ENCODE peak calls at places on chromosomes 6 and 20, in six cellular contexts. One of them, this sample, is unnamed.

GRCh38 chr6:18585032-18585573 is 198.0 kb downstream of the RNF144B start:
- DNase-seq in astrocyte: peak; percentile 87
- DNase-seq in gastrocnemius medialis: peak; percentile 35
- DNase-seq in heart right ventricle: no peak
- DNase-seq in thyroid gland: peak; percentile 84
- DNase-seq in heart left ventricle: no peak
- DNase-seq in this sample: peak; percentile 68

GRCh38 chr6:53634184-53634631 is 31.3 kb downstream of the KLHL31 start:
- DNase-seq in astrocyte: no peak
- DNase-seq in gastrocnemius medialis: no peak
- DNase-seq in heart right ventricle: no peak
- DNase-seq in thyroid gland: no peak
- DNase-seq in heart left ventricle: no peak
- DNase-seq in this sample: no peak

GRCh38 chr6:28982476-28983266 is 22.4 kb downstream of the ZNF311 start:
- DNase-seq in astrocyte: peak; percentile 53
- DNase-seq in gastrocnemius medialis: no peak
- DNase-seq in heart right ventricle: no peak
- DNase-seq in thyroid gland: peak; percentile 46
- DNase-seq in heart left ventricle: no peak
- DNase-seq in this sample: no peak

GRCh38 chr6:11493979-11494378 is 43.6 kb upstream of the TMEM170B start:
- DNase-seq in astrocyte: no peak
- DNase-seq in gastrocnemius medialis: no peak
- DNase-seq in heart right ventricle: no peak
- DNase-seq in thyroid gland: peak; percentile 6
- DNase-seq in heart left ventricle: no peak
- DNase-seq in this sample: no peak

GRCh38 chr6:140366991-140367390 is 992.5 kb upstream of the CITED2 start:
- DNase-seq in astrocyte: peak; percentile 92
- DNase-seq in gastrocnemius medialis: no peak
- DNase-seq in heart right ventricle: no peak
- DNase-seq in thyroid gland: no peak
- DNase-seq in heart left ventricle: no peak
- DNase-seq in this sample: no peak

GRCh38 chr6:52389626-52390360 is 27.8 kb downstream of the PAQR8 start:
- DNase-seq in astrocyte: peak; percentile 60
- DNase-seq in gastrocnemius medialis: no peak
- DNase-seq in heart right ventricle: peak; percentile 54
- DNase-seq in thyroid gland: peak; percentile 79
- DNase-seq in heart left ventricle: peak; percentile 75
- DNase-seq in this sample: peak; percentile 89

GRCh38 chr20:63736893-63737689 is 627 bp downstream of the LIME1 start:
- DNase-seq in astrocyte: no peak
- DNase-seq in gastrocnemius medialis: no peak
- DNase-seq in heart right ventricle: no peak
- DNase-seq in thyroid gland: no peak
- DNase-seq in heart left ventricle: no peak
- DNase-seq in this sample: peak; percentile 78

GRCh38 chr6:54810182-54810581 is 36.4 kb upstream of the FAM83B start:
- DNase-seq in astrocyte: no peak
- DNase-seq in gastrocnemius medialis: no peak
- DNase-seq in heart right ventricle: no peak
- DNase-seq in thyroid gland: no peak
- DNase-seq in heart left ventricle: no peak
- DNase-seq in this sample: no peak

GRCh38 chr6:39047434-39048327 is 900 bp upstream of the GLP1R start:
- DNase-seq in astrocyte: no peak
- DNase-seq in gastrocnemius medialis: no peak
- DNase-seq in heart right ventricle: no peak
- DNase-seq in thyroid gland: no peak
- DNase-seq in heart left ventricle: no peak
- DNase-seq in this sample: no peak

GRCh38 chr6:113635222-113635970 is 221.7 kb upstream of the MARCKS start:
- DNase-seq in astrocyte: no peak
- DNase-seq in gastrocnemius medialis: no peak
- DNase-seq in heart right ventricle: no peak
- DNase-seq in thyroid gland: no peak
- DNase-seq in heart left ventricle: no peak
- DNase-seq in this sample: no peak

GRCh38 chr6:37985355-37985754 is 165.8 kb downstream of the ZFAND3 start:
- DNase-seq in astrocyte: no peak
- DNase-seq in gastrocnemius medialis: no peak
- DNase-seq in heart right ventricle: no peak
- DNase-seq in thyroid gland: no peak
- DNase-seq in heart left ventricle: no peak
- DNase-seq in this sample: no peak

GRCh38 chr6:39357998-39358686 is 35.6 kb upstream of the KCNK16 start:
- DNase-seq in astrocyte: peak; percentile 39
- DNase-seq in gastrocnemius medialis: no peak
- DNase-seq in heart right ventricle: no peak
- DNase-seq in thyroid gland: peak; percentile 67
- DNase-seq in heart left ventricle: no peak
- DNase-seq in this sample: no peak

GRCh38 chr20:8519887-8520286 is 387.8 kb downstream of the PLCB1 start:
- DNase-seq in astrocyte: no peak
- DNase-seq in gastrocnemius medialis: no peak
- DNase-seq in heart right ventricle: no peak
- DNase-seq in thyroid gland: no peak
- DNase-seq in heart left ventricle: no peak
- DNase-seq in this sample: no peak

GRCh38 chr6:79777713-79778579 is 146.8 kb downstream of the SH3BGRL2 start:
- DNase-seq in astrocyte: peak; percentile 11
- DNase-seq in gastrocnemius medialis: peak; percentile 37
- DNase-seq in heart right ventricle: peak; percentile 83
- DNase-seq in thyroid gland: peak; percentile 74
- DNase-seq in heart left ventricle: peak; percentile 87
- DNase-seq in this sample: peak; percentile 91

GRCh38 chr6:38509713-38510112 is 130.0 kb downstream of the BTBD9 start:
- DNase-seq in astrocyte: peak; percentile 97
- DNase-seq in gastrocnemius medialis: no peak
- DNase-seq in heart right ventricle: no peak
- DNase-seq in thyroid gland: no peak
- DNase-seq in heart left ventricle: no peak
- DNase-seq in this sample: no peak

GRCh38 chr20:50915424-50915823 is 15.8 kb downstream of the ADNP start:
- DNase-seq in astrocyte: peak; percentile 36
- DNase-seq in gastrocnemius medialis: no peak
- DNase-seq in heart right ventricle: no peak
- DNase-seq in thyroid gland: no peak
- DNase-seq in heart left ventricle: no peak
- DNase-seq in this sample: no peak

DNA sequence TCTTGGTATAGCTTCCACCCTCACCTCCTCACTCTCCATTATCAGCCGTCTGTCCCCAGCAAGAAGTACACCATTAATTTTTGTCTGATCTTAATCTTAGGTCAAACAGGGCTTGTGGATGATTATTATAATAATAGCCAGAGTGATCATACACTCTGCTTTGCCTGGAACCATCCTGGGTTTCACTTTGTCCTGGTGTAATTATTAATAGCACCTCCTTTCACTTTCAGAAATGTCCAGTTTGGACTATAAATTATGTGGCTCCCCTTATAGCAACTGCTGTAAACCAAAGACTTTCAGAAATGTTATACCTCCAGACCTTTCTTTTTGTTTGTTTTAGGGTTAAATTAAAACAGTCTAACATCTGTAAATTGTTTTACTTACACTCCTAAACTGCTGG is 953 bp upstream of the TRIM31 start:
- DNase-seq in astrocyte: no peak
- DNase-seq in gastrocnemius medialis: no peak
- DNase-seq in heart right ventricle: no peak
- DNase-seq in thyroid gland: no peak
- DNase-seq in heart left ventricle: no peak
- DNase-seq in this sample: no peak
- H3K4me1 ChIP-seq in astrocyte: no peaks in the 10 kb centered on the region
- H3K4me1 ChIP-seq in gastrocnemius medialis: no peaks in the 10 kb centered on the region
- H3K4me1 ChIP-seq in heart right ventricle: no peaks in the 10 kb centered on the region
- H3K4me1 ChIP-seq in thyroid gland: no peaks in the 10 kb centered on the region
- H3K4me1 ChIP-seq in heart left ventricle: no peaks in the 10 kb centered on the region
- H3K4me1 ChIP-seq in this sample: no peaks in the 10 kb centered on the region

DNA sequence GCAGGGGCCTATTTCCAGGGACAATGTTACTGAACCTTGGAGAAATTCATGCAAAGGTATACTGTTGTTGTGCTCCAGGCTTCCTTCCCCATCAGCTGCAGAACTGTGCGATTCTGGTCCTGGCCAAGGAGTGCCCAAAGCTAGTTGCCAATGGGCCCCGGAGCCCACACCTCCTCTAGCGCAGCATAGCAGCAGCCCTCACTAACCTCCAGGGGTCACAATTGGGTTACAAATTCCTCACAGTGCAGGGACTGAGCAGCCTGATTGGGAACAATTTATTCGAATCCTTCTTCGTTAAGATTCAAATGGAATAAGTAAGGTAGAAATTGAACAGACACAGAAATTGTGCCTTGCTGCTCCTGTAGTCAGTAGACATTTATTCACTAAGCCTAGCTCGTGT is 284.9 kb downstream of the PRKN start:
- DNase-seq in astrocyte: no peak
- DNase-seq in gastrocnemius medialis: no peak
- DNase-seq in heart right ventricle: no peak
- DNase-seq in thyroid gland: peak; percentile 9
- DNase-seq in heart left ventricle: no peak
- DNase-seq in this sample: no peak
- TF ChIP-seq CTCF in astrocyte: peak; percentile 21
- TF ChIP-seq CTCF in gastrocnemius medialis: no peak
- TF ChIP-seq CTCF in heart right ventricle: peak; percentile 56
- TF ChIP-seq CTCF in thyroid gland: no peak
- TF ChIP-seq CTCF in heart left ventricle: peak; percentile 50
- TF ChIP-seq CTCF in this sample: peak; percentile 49

GRCh38 chr20:61756446-61756845 is 309.2 kb downstream of the TAF4 start:
- DNase-seq in astrocyte: no peak
- DNase-seq in gastrocnemius medialis: no peak
- DNase-seq in heart right ventricle: no peak
- DNase-seq in thyroid gland: no peak
- DNase-seq in heart left ventricle: no peak
- DNase-seq in this sample: peak; percentile 34
- H3K36me3 ChIP-seq in astrocyte: no peaks in the 10 kb centered on the region
- H3K36me3 ChIP-seq in gastrocnemius medialis: no peaks in the 10 kb centered on the region
- H3K36me3 ChIP-seq in heart right ventricle: no peaks in the 10 kb centered on the region
- H3K36me3 ChIP-seq in thyroid gland: no peaks in the 10 kb centered on the region
- H3K36me3 ChIP-seq in heart left ventricle: no peaks in the 10 kb centered on the region
- H3K36me3 ChIP-seq in this sample: no peaks in the 10 kb centered on the region

GRCh38 chr6:2791124-2792050 is 26.2 kb downstream of the WRNIP1 start:
- DNase-seq in astrocyte: peak; percentile 71
- DNase-seq in gastrocnemius medialis: peak; percentile 78
- DNase-seq in heart right ventricle: peak; percentile 38
- DNase-seq in thyroid gland: peak; percentile 68
- DNase-seq in heart left ventricle: no peak
- DNase-seq in this sample: no peak
- H3K4me1 ChIP-seq in astrocyte: peaks cover 27% of the 10 kb centered on the region
- H3K4me1 ChIP-seq in gastrocnemius medialis: peaks cover 31% of the 10 kb centered on the region
- H3K4me1 ChIP-seq in heart right ventricle: peaks cover 22% of the 10 kb centered on the region
- H3K4me1 ChIP-seq in thyroid gland: peaks cover 15% of the 10 kb centered on the region
- H3K4me1 ChIP-seq in heart left ventricle: peaks cover 22% of the 10 kb centered on the region
- H3K4me1 ChIP-seq in this sample: no peaks in the 10 kb centered on the region

DNA sequence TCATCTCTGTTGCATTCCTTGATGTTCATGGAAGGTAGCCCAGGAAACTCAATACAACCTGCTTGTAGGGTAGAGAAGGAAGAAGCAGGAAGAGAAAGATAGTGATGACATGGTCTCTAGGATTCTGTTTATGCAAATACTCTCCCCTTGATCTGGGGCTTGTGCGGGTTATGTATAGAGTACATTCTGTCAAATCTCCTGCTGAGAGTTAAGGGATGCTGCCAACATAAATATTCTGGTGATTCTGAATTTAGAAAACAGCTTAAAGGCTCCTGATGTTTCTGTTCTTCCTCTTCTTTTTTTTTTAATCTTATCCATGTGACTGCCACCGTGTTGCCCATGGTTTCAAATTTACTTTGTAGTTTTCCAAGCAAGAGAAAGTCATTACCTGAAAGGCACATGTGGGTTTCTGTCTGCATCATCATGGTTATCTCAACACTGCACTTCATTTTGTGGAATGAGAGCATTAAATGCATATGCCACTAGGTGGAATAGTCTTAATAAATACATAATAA is 150.6 kb downstream of the RPS12 start:
- DNase-seq in astrocyte: no peak
- DNase-seq in gastrocnemius medialis: no peak
- DNase-seq in heart right ventricle: no peak
- DNase-seq in thyroid gland: no peak
- DNase-seq in heart left ventricle: no peak
- DNase-seq in this sample: no peak
- TF ChIP-seq CTCF in astrocyte: no peak
- TF ChIP-seq CTCF in gastrocnemius medialis: no peak
- TF ChIP-seq CTCF in heart right ventricle: no peak
- TF ChIP-seq CTCF in thyroid gland: no peak
- TF ChIP-seq CTCF in heart left ventricle: no peak
- TF ChIP-seq CTCF in this sample: no peak

GRCh38 chr20:11921326-11921725 is 3.6 kb downstream of the BTBD3 start:
- DNase-seq in astrocyte: no peak
- DNase-seq in gastrocnemius medialis: no peak
- DNase-seq in heart right ventricle: no peak
- DNase-seq in thyroid gland: no peak
- DNase-seq in heart left ventricle: no peak
- DNase-seq in this sample: no peak

GRCh38 chr20:11920083-11920482 is 2.4 kb downstream of the BTBD3 start:
- DNase-seq in astrocyte: no peak
- DNase-seq in gastrocnemius medialis: no peak
- DNase-seq in heart right ventricle: no peak
- DNase-seq in thyroid gland: no peak
- DNase-seq in heart left ventricle: no peak
- DNase-seq in this sample: no peak

GRCh38 chr20:11926599-11926998 is 8.9 kb downstream of the BTBD3 start:
- DNase-seq in astrocyte: no peak
- DNase-seq in gastrocnemius medialis: no peak
- DNase-seq in heart right ventricle: no peak
- DNase-seq in thyroid gland: no peak
- DNase-seq in heart left ventricle: no peak
- DNase-seq in this sample: no peak

GRCh38 chr20:11922561-11922960 is 4.9 kb downstream of the BTBD3 start:
- DNase-seq in astrocyte: no peak
- DNase-seq in gastrocnemius medialis: no peak
- DNase-seq in heart right ventricle: no peak
- DNase-seq in thyroid gland: no peak
- DNase-seq in heart left ventricle: no peak
- DNase-seq in this sample: no peak

DNA sequence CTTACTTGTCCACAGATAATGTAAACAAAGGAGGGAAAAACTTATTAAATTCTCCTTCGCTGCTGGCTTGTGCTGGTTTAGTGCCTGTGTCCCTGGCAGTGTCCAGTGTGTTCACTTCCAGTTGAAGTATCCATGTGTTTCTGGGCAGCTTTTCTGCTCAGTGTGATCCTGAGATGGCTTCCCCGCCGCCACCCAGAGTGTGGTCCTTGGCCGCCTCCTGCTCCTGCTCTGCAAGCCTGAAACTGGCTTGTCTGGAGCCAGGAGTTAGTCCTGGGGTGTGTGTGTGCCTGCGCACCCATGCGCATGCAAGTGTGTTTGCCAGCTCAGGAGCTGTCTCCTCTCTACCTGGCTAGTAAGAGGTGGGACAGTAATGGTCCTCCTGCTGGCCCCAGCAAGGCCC is 7.2 kb downstream of the BTBD3 start:
- DNase-seq in astrocyte: no peak
- DNase-seq in gastrocnemius medialis: no peak
- DNase-seq in heart right ventricle: no peak
- DNase-seq in thyroid gland: no peak
- DNase-seq in heart left ventricle: no peak
- DNase-seq in this sample: no peak
- H3K36me3 ChIP-seq in astrocyte: peaks cover 21% of the 10 kb centered on the region
- H3K36me3 ChIP-seq in gastrocnemius medialis: peaks cover 14% of the 10 kb centered on the region
- H3K36me3 ChIP-seq in heart right ventricle: peaks cover 71% of the 10 kb centered on the region
- H3K36me3 ChIP-seq in thyroid gland: peaks cover 7% of the 10 kb centered on the region
- H3K36me3 ChIP-seq in heart left ventricle: no peaks in the 10 kb centered on the region
- H3K36me3 ChIP-seq in this sample: peaks cover 12% of the 10 kb centered on the region

GRCh38 chr20:18360601-18361000 is 72.3 kb downstream of the ZNF133 start:
- DNase-seq in astrocyte: no peak
- DNase-seq in gastrocnemius medialis: no peak
- DNase-seq in heart right ventricle: no peak
- DNase-seq in thyroid gland: no peak
- DNase-seq in heart left ventricle: no peak
- DNase-seq in this sample: no peak
- H3K4me1 ChIP-seq in astrocyte: no peaks in the 10 kb centered on the region
- H3K4me1 ChIP-seq in gastrocnemius medialis: no peaks in the 10 kb centered on the region
- H3K4me1 ChIP-seq in heart right ventricle: no peaks in the 10 kb centered on the region
- H3K4me1 ChIP-seq in thyroid gland: no peaks in the 10 kb centered on the region
- H3K4me1 ChIP-seq in heart left ventricle: no peaks in the 10 kb centered on the region
- H3K4me1 ChIP-seq in this sample: no peaks in the 10 kb centered on the region

This sample was measured in kidney.